ENCODE peak calls at places on chromosomes 7 and 10, in four cellular contexts. T is BJ, P is Calu3, F is nephron progenitor cell. D is an unnamed sample.

GRCh38 chr10:59805043-59805442 is 51.8 kb upstream of the MRLN start:
- DNase-seq in T (no peak), P (peak; percentile 48), F (peak; percentile 40), D (no peak)

GRCh38 chr10:88309365-88309764 is 273.8 kb downstream of the RNLS start:
- DNase-seq in T (no peak), P (no peak), F (no peak), D (no peak)

GRCh38 chr7:103143865-103144264 is 5.0 kb downstream of the NAPEPLD start:
- DNase-seq in T (no peak), P (no peak), F (no peak), D (no peak)

GRCh38 chr10:25895856-25896255 is 38.2 kb upstream of the MYO3A start:
- DNase-seq in T (no peak), P (no peak), F (no peak), D (no peak)

GRCh38 chr7:120743128-120743527 is 114.8 kb downstream of the TSPAN12 start:
- DNase-seq in T (no peak), P (peak; percentile 15), F (no peak), D (no peak)

GRCh38 chr10:13340626-13341370 is 7.3 kb downstream of the SEPHS1 start:
- DNase-seq in T (no peak), P (no peak), F (no peak), D (no peak)

GRCh38 chr7:73702226-73702625 is 17.2 kb downstream of the STX1A start:
- DNase-seq in T (no peak), P (no peak), F (no peak), D (no peak)

GRCh38 chr7:69276011-69276729 is 322.1 kb upstream of the AUTS2 start:
- DNase-seq in T (no peak), P (no peak), F (peak; percentile 15), D (no peak)

GRCh38 chr7:112021348-112022044 is 184.7 kb downstream of the DOCK4 start:
- DNase-seq in T (no peak), P (no peak), F (no peak), D (no peak)

GRCh38 chr10:6530966-6531365 is 49.1 kb downstream of the PRKCQ start:
- DNase-seq in T (no peak), P (no peak), F (no peak), D (no peak)

GRCh38 chr7:49483142-49483541 is 290.3 kb upstream of the VWC2 start:
- DNase-seq in T (no peak), P (no peak), F (no peak), D (no peak)

GRCh38 chr7:138205614-138206150 is 129.4 kb downstream of the AKR1D1 start:
- DNase-seq in T (no peak), P (no peak), F (no peak), D (no peak)

GRCh38 chr7:5586279-5586962 is 162.8 kb upstream of the TNRC18 start:
- DNase-seq in T (no peak), P (no peak), F (no peak), D (no peak)

GRCh38 chr10:128044186-128044585 is 82.0 kb downstream of the MKI67 start:
- DNase-seq in T (no peak), P (no peak), F (no peak), D (no peak)

GRCh38 chr7:155497149-155497901 is 39.4 kb downstream of the EN2 start:
- DNase-seq in T (no peak), P (no peak), F (no peak), D (no peak)

GRCh38 chr10:28945959-28946358 is 268.6 kb downstream of the BAMBI start:
- DNase-seq in T (no peak), P (no peak), F (no peak), D (no peak)

GRCh38 chr7:14673202-14673601 is 229.3 kb downstream of the DGKB start:
- DNase-seq in T (no peak), P (no peak), F (no peak), D (no peak)

GRCh38 chr7:83096065-83096580 is 66.6 kb downstream of the PCLO start:
- DNase-seq in T (no peak), P (no peak), F (no peak), D (no peak)

GRCh38 chr10:110492069-110492782 is 5.5 kb upstream of the DUSP5 start:
- DNase-seq in T (no peak), P (no peak), F (no peak), D (no peak)

GRCh38 chr10:129046074-129046681 is 420.9 kb upstream of the MGMT start:
- DNase-seq in T (no peak), P (no peak), F (no peak), D (no peak)

GRCh38 chr7:130417215-130417614 is 23.6 kb downstream of the CEP41 start:
- DNase-seq in T (no peak), P (no peak), F (no peak), D (no peak)

GRCh38 chr7:47654672-47655340 is 72.9 kb upstream of the TNS3 start:
- DNase-seq in T (no peak), P (no peak), F (no peak), D (no peak)

GRCh38 chr7:84025332-84025927 is 169.2 kb downstream of the SEMA3A start:
- DNase-seq in T (peak; percentile 89), P (peak; percentile 16), F (peak; percentile 5), D (peak; percentile 79)

GRCh38 chr7:14377646-14378266 is 388.3 kb upstream of the ETV1 start:
- DNase-seq in T (no peak), P (no peak), F (no peak), D (no peak)

GRCh38 chr10:3757638-3758490 is 27.1 kb downstream of the KLF6 start:
- DNase-seq in T (no peak), P (no peak), F (no peak), D (no peak)

GRCh38 chr7:13062596-13062995 is 375.2 kb downstream of the ARL4A start:
- DNase-seq in T (no peak), P (no peak), F (no peak), D (no peak)

GRCh38 chr10:76881477-76882220 is 756.0 kb downstream of the KCNMA1 start:
- DNase-seq in T (no peak), P (no peak), F (no peak), D (peak; percentile 26)

GRCh38 chr10:51653025-51653424 is 46.4 kb downstream of the CSTF2T start:
- DNase-seq in T (no peak), P (no peak), F (no peak), D (no peak)

GRCh38 chr7:141572175-141572574 is 21.0 kb downstream of the AGK start:
- DNase-seq in T (no peak), P (no peak), F (no peak), D (no peak)

GRCh38 chr7:98228801-98229200 is 17.6 kb downstream of the BHLHA15 start:
- DNase-seq in T (no peak), P (no peak), F (no peak), D (no peak)

GRCh38 chr10:21675157-21675796 is 141.2 kb downstream of the MLLT10 start:
- DNase-seq in T (no peak), P (peak; percentile 41), F (peak; percentile 20), D (no peak)

GRCh38 chr10:55283041-55283440 is 482.0 kb upstream of the PCDH15 start:
- DNase-seq in T (no peak), P (no peak), F (no peak), D (no peak)

GRCh38 chr7:16212032-16212431 is 209.3 kb downstream of the CRPPA start:
- DNase-seq in T (no peak), P (no peak), F (no peak), D (no peak)

GRCh38 chr7:128045766-128046165 is 14.5 kb upstream of the LRRC4 start:
- DNase-seq in T (no peak), P (no peak), F (no peak), D (no peak)

GRCh38 chr10:51733061-51733460 is 33.7 kb upstream of the CSTF2T start:
- DNase-seq in T (no peak), P (no peak), F (no peak), D (no peak)

GRCh38 chr10:125878957-125879835 is 1.9 kb downstream of the DHX32 start:
- DNase-seq in T (peak; percentile 68), P (peak; percentile 46), F (no peak), D (peak; percentile 53)

GRCh38 chr10:37711617-37712488 is 145.6 kb downstream of the ZNF248 start:
- DNase-seq in T (no peak), P (no peak), F (no peak), D (no peak)

DNA sequence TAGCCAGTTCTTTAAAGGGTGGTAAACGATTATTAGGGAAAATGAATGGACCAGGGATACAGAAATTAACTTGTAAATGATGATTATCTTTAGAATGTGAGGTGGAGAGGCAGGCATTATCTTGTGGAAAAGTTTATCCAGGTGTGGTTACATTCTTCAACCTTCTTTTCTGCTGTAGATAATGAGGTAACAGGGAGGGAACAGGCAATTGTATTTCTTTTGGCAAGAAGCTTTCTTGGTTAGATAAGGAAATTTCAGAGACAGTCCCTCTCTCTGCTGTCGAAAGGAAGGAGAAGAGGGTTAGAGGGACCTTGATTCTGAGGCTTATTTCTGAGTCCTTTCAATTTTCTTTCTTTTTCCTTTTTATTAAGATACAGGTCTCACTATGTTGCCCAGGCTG is 32.1 kb downstream of the MRPL32 start:
- DNase-seq in T (no peak), P (no peak), F (no peak), D (no peak)
- TF ChIP-seq CTCF in T (no peak), P (no peak), F (no peak), D (no peak)

GRCh38 chr7:77985232-77985973 is 186.8 kb downstream of the PHTF2 start:
- DNase-seq in T (no peak), P (no peak), F (no peak), D (no peak)

GRCh38 chr7:77993823-77994222 is 195.2 kb downstream of the PHTF2 start:
- DNase-seq in T (no peak), P (no peak), F (no peak), D (no peak)

GRCh38 chr7:77985974-77986339 is 187.4 kb downstream of the PHTF2 start:
- DNase-seq in T (no peak), P (no peak), F (no peak), D (no peak)

GRCh38 chr7:77991656-77992055 is 193.1 kb downstream of the PHTF2 start:
- DNase-seq in T (no peak), P (no peak), F (no peak), D (no peak)

GRCh38 chr7:77989981-77990566 is 191.5 kb downstream of the PHTF2 start:
- DNase-seq in T (no peak), P (peak; percentile 47), F (no peak), D (no peak)
- TF ChIP-seq CTCF in T (no peak), P (no peak), F (no peak), D (peak; percentile 6)

DNA sequence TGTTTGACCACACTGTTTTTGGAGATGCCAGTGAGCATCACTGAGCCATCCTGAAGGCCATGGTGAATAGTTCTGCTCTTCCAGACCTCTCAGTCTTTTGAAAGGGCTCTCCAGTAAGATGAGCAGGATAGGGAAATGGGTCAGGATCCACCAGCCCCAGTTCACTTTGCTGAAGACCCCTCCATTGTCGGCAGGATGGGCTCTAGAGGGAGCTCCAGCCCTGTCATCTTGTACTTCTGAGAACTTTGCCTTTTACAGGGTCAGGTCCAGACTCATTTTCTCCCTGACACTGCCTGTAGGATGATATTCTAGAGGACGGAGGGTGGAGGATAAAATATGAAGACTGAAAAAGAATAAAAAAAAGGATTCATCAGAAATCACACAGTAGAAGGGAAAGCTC is 13.1 kb downstream of the LHFPL3 start:
- DNase-seq in T (no peak), P (no peak), F (peak; percentile 39), D (no peak)
- TF ChIP-seq CTCF in T (no peak), P (no peak), F (peak; percentile 33), D (peak; percentile 12)

GRCh38 chr10:18235477-18235876 is 95.3 kb downstream of the CACNB2 start:
- DNase-seq in T (no peak), P (no peak), F (no peak), D (no peak)

GRCh38 chr10:18231480-18231879 is 91.3 kb downstream of the CACNB2 start:
- DNase-seq in T (no peak), P (no peak), F (no peak), D (no peak)

GRCh38 chr10:18229839-18230238 is 89.6 kb downstream of the CACNB2 start:
- DNase-seq in T (no peak), P (no peak), F (no peak), D (no peak)

GRCh38 chr10:18230794-18231193 is 90.6 kb downstream of the CACNB2 start:
- DNase-seq in T (no peak), P (no peak), F (no peak), D (no peak)

GRCh38 chr10:18233775-18234174 is 93.6 kb downstream of the CACNB2 start:
- DNase-seq in T (no peak), P (no peak), F (peak; percentile 10), D (no peak)
- TF ChIP-seq CTCF in T (no peak), P (no peak), F (peak; percentile 49), D (no peak)

D was measured in HFF-Myc.